ENCODE peak calls at places on chromosome 18, in seven cellular contexts. W, K, G, H, Z, U and Q are unnamed samples.

GRCh38 chr18:24490545-24490944 is 30.1 kb downstream of the HRH4 start:
- DNase-seq in W (no peak), K (peak), G (no peak), H (no peak), Z (no peak), U (peak), Q (no peak)

GRCh38 chr18:48441405-48441881 is 32.3 kb upstream of the ZBTB7C start:
- DNase-seq in W (no peak), K (peak), G (no peak), H (no peak), Z (no peak), U (no peak), Q (no peak)

GRCh38 chr18:8813621-8814020 is 108.3 kb downstream of the MTCL1 start:
- DNase-seq in W (no peak), K (peak), G (no peak), H (no peak), Z (no peak), U (peak), Q (no peak)

GRCh38 chr18:58578321-58578720 is 50.6 kb downstream of the ALPK2 start:
- DNase-seq in W (no peak), K (peak), G (no peak), H (no peak), Z (no peak), U (no peak), Q (no peak)

GRCh38 chr18:46431522-46432171 is 225.4 kb downstream of the LOXHD1 start:
- DNase-seq in W (no peak), K (no peak), G (no peak), H (no peak), Z (no peak), U (no peak), Q (peak)

GRCh38 chr18:11176416-11176815 is 27.0 kb upstream of the PIEZO2 start:
- DNase-seq in W (no peak), K (peak), G (peak), H (no peak), Z (no peak), U (no peak), Q (no peak)

GRCh38 chr18:25164837-25165791 is 186.9 kb downstream of the ZNF521 start:
- DNase-seq in W (no peak), K (peak), G (no peak), H (peak), Z (peak), U (no peak), Q (no peak)

GRCh38 chr18:62525611-62526010 is 2.8 kb downstream of the ZCCHC2 start:
- DNase-seq in W (no peak), K (no peak), G (no peak), H (peak), Z (no peak), U (no peak), Q (no peak)

GRCh38 chr18:22932885-22933205 is 283 bp upstream of the RBBP8 start:
- DNase-seq in W (no peak), K (no peak), G (no peak), H (no peak), Z (no peak), U (no peak), Q (no peak)

GRCh38 chr18:62325806-62326645 is 916 bp downstream of the TNFRSF11A start:
- DNase-seq in W (no peak), K (peak), G (no peak), H (peak), Z (peak), U (no peak), Q (peak)

GRCh38 chr18:7521226-7521856 is 45.8 kb upstream of the PTPRM start:
- DNase-seq in W (no peak), K (no peak), G (no peak), H (no peak), Z (no peak), U (no peak), Q (no peak)

GRCh38 chr18:56377161-56377560 is 261.2 kb downstream of the TXNL1 start:
- DNase-seq in W (no peak), K (peak), G (no peak), H (no peak), Z (no peak), U (no peak), Q (no peak)

GRCh38 chr18:47577520-47577919 is 326.1 kb upstream of the SKOR2 start:
- DNase-seq in W (no peak), K (no peak), G (no peak), H (no peak), Z (no peak), U (no peak), Q (no peak)

GRCh38 chr18:67217551-67218166 is 298.9 kb downstream of the DSEL start:
- DNase-seq in W (peak), K (peak), G (peak), H (peak), Z (no peak), U (no peak), Q (no peak)

GRCh38 chr18:62360806-62361205 is 35.7 kb downstream of the TNFRSF11A start:
- DNase-seq in W (no peak), K (no peak), G (no peak), H (no peak), Z (no peak), U (no peak), Q (no peak)